ENCODE peak calls at places on chromosomes 1 and 21, in five cellular contexts. C, A, J, E and Q are unnamed samples.

GRCh38 chr1:3642921-3643675 is 6.8 kb downstream of the WRAP73 start:
- DNase-seq in J (no peak), C (no peak), E (no peak), A (no peak), Q (no peak)

GRCh38 chr1:29624320-29624719 is 388.0 kb downstream of the PTPRU start:
- DNase-seq in E (no peak), J (no peak), C (no peak), A (no peak), Q (no peak)

GRCh38 chr1:116817582-116818064 is 63.4 kb downstream of the CD2 start:
- DNase-seq in J (peak), C (peak), E (no peak), A (peak), Q (peak)

GRCh38 chr1:165539908-165540307 is 3.9 kb upstream of the LRRC52 start:
- DNase-seq in A (no peak), C (no peak), J (no peak), E (no peak), Q (no peak)

GRCh38 chr1:30879940-30880339 is 28.6 kb downstream of the SDC3 start:
- DNase-seq in J (no peak), E (no peak), C (no peak), A (no peak), Q (no peak)

GRCh38 chr1:214205053-214205452 is 75.9 kb upstream of the SMYD2 start:
- DNase-seq in J (no peak), E (no peak), C (no peak), A (no peak), Q (no peak)

GRCh38 chr1:239909894-239910293 is 181.8 kb upstream of the FMN2 start:
- DNase-seq in J (no peak), E (peak), A (peak), C (no peak), Q (no peak)

GRCh38 chr1:40092811-40093617 is 4.0 kb downstream of the PPT1 start:
- DNase-seq in C (no peak), A (peak), E (no peak), J (no peak), Q (no peak)

GRCh38 chr1:234893725-234894630 is 234.7 kb downstream of the TOMM20 start:
- DNase-seq in C (peak), E (no peak), J (no peak), A (peak), Q (peak)

GRCh38 chr1:60132985-60133673 is 59.6 kb upstream of the C1orf87 start:
- DNase-seq in A (peak), E (no peak), J (no peak), C (peak), Q (no peak)

GRCh38 chr1:31064685-31065309 is 720 bp downstream of the PUM1 start:
- DNase-seq in E (no peak), C (peak), A (peak), J (no peak), Q (no peak)

GRCh38 chr1:211713231-211713630 is 37.8 kb upstream of the NEK2 start:
- DNase-seq in A (no peak), E (no peak), J (no peak), C (no peak), Q (no peak)

GRCh38 chr1:113123737-113124136 is 50.7 kb downstream of the LRIG2 start:
- DNase-seq in A (peak), J (no peak), C (no peak), E (no peak), Q (no peak)

GRCh38 chr1:14962407-14962806 is 191.1 kb upstream of the TMEM51 start:
- DNase-seq in J (no peak), E (no peak), C (no peak), A (no peak), Q (no peak)

GRCh38 chr1:64823691-64824476 is 79.0 kb downstream of the RAVER2 start:
- DNase-seq in A (peak), E (peak), C (peak), J (peak), Q (peak)

GRCh38 chr1:230031131-230031530 is 35.9 kb upstream of the GALNT2 start:
- DNase-seq in J (peak), A (no peak), C (no peak), E (no peak), Q (no peak)

GRCh38 chr1:200478945-200479558 is 69.2 kb upstream of the ZNF281 start:
- DNase-seq in J (peak), E (no peak), C (no peak), A (no peak), Q (no peak)

GRCh38 chr1:94383966-94384408 is 34.2 kb upstream of the ABCD3 start:
- DNase-seq in C (no peak), J (peak), A (peak), E (no peak), Q (no peak)

GRCh38 chr1:67307251-67308060 is at the start of gene IL12RB2:
- DNase-seq in E (no peak), J (no peak), A (no peak), C (no peak), Q (peak)
- TF ChIP-seq POLR2A in E (no peak), J (no peak), A (no peak), C (no peak), Q (no peak)

DNA sequence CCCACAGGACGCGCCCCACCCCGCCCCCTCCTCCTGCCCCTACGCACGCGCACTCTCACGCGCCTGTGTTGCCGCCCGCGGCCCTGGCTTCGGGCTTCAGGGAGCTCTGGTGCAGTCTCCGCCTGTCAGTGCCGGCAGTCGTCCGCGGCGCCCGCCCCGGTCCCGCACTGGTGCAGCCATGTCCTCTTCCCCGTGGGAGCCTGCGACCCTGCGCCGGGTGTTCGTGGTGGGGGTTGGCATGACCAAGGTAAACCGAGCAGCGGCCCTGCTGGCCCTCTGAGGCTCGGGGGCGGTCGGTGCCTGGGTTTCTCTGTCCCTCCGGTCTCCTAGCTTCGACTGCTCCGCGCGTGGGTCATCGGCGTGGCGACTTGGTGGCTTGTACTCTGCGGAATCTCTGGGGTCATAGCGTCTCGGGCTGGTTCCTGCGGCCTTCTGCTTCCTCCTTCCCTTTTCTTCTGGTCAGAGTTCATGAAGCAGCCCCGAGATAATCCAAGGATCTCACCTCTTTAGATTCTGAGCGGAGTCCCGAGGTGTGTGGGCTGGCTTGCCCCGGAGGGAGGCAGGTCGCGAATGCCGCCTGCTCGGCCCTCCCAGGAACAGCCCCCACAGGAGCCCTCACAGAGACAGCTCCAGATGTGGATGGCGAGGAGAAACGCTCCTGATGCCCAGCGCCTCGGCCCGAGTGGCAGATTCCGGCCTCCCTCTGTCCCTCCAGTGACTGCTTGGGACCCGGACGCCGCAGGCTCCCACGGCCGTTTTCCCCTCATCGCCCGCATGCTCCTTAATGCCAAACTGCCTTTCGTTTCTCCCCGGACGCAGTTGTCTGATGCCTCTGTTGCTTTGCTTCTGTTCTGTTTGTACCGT is at the start of gene SCP2:
- DNase-seq in C (peak), E (peak), A (peak), J (peak), Q (peak)
- TF ChIP-seq POLR2A in C (peak), E (peak), A (no peak), J (peak), Q (no peak)

GRCh38 chr1:161082996-161083742 is 6.2 kb downstream of the NECTIN4 start:
- DNase-seq in C (no peak), E (peak), A (peak), J (peak), Q (peak)

GRCh38 chr1:161083743-161084084 is 5.6 kb downstream of the NECTIN4 start:
- DNase-seq in J (no peak), E (no peak), C (no peak), A (no peak), Q (no peak)

GRCh38 chr1:161085165-161085564 is 4.2 kb downstream of the NECTIN4 start:
- DNase-seq in E (no peak), A (no peak), J (no peak), C (no peak), Q (no peak)

GRCh38 chr1:161082483-161082882 is 6.9 kb downstream of the NECTIN4 start:
- DNase-seq in E (no peak), A (no peak), J (no peak), C (no peak), Q (no peak)

DNA sequence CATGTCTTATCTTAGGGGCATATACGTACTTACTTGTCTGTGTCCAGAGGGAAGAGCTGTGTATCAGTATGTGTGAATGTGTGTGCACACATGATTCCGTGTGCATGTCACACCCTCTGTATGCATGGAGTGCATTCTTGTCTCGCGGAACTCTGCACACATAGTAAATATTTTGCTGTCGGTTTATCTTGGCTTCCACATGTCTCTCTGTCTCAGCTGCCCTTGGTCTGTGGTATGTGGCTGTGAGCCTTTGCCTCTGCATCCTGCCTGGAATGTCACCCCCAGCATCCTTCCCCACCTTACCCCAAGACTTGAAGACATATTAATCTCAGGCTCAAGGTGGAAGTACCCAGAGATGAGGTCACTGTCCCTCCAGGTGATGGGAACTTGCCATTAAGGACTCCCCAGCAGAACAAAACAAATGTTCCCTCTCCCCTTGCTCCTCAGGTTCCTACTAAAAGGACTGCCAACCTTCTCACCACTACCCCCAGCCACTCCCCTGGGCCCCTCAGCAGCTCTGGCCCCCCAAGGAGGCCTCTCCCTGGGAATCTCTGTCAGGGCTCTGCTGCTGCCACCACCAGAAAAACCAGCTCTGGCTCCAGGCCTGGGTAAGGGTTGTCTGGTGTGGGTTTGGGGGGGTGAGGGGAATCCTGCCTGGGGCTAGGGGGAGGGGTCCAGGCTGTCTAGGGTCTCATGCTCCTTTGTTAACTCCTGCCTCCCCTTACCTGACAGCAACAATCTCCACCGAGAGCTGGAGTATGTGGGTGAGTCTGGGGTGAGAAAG is 5.0 kb downstream of the NECTIN4 start:
- DNase-seq in A (peak), J (no peak), E (no peak), C (no peak), Q (no peak)
- TF ChIP-seq POLR2A in A (no peak), J (no peak), E (no peak), C (no peak), Q (no peak)

DNA sequence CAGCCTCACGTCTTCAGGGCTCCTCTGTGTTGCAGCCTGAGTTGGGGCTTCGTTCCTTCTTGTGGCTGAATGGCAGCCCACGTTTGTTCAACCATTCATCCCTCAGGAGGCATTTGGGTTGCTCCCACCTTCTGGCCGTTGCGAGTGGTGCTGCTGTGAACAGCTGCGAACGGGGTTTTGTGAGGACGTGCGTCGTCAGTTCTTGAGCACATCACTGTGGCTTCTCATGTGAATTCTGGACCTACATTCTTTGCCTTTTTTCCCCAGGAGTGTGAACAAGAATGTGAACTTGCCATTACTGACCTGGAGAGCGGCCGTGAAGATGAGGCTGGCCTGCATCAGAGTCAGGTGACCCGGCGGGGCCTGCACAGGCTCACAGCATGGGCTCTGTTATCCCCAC is 21.9 kb downstream of the PCNT start:
- DNase-seq in A (no peak), E (no peak), C (no peak), J (no peak), Q (no peak)
- TF ChIP-seq POLR2A in A (no peak), E (no peak), C (no peak), J (no peak), Q (no peak)

GRCh38 chr1:2046225-2046917 is 3.8 kb upstream of the PRKCZ start:
- DNase-seq in J (peak), E (peak), A (no peak), C (peak), Q (peak)

GRCh38 chr1:2049225-2049516 is 1.0 kb upstream of the PRKCZ start:
- DNase-seq in J (no peak), C (no peak), E (no peak), A (no peak), Q (no peak)

GRCh38 chr1:2047749-2048729 is 2.2 kb upstream of the PRKCZ start:
- DNase-seq in E (no peak), A (no peak), J (no peak), C (no peak), Q (peak)

GRCh38 chr1:2045468-2046224 is 4.6 kb upstream of the PRKCZ start:
- DNase-seq in A (peak), J (no peak), E (no peak), C (peak), Q (no peak)

DNA sequence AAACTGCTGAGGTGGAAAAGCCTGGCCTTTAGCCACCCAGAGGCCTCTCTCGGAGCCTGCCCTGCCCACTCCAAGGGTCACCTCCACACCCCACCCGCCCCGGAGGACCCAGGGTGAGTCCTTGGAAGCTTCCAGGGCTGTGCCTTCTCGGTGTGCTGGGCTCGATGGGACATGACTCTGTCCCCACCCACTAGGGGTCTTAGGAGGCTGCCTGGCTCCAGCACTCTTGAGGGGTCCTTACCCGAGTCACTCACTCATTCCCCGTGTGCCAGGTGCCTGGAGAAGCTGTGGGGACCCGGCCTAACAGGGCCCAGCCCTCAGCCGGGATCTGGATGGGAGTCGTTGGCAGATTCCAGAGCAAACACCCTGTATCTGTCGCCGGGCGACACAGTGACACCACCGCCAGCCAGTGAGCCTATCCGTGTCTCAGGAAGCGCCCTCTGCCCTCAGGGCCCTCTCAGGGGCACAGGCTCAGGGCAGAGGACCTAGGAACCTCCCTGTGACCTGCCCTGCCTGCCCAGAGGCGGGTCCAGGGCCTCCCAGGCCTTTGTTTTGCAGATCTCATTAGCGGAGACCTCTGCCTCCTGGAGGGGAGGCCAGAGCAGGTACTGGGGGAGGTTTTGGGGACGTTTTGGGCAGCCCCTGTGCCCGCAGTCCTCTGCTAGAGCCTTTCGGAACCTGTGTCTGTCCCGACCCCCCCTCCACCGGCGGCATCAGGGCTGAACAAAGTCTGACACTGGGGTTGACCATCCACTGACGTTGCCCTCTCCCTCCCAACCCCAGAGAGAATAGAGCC is 3.1 kb upstream of the PRKCZ start:
- DNase-seq in A (no peak), J (no peak), C (no peak), E (no peak), Q (no peak)
- TF ChIP-seq POLR2A in A (no peak), J (no peak), C (no peak), E (no peak), Q (no peak)

GRCh38 chr1:151242442-151242841 is 12.1 kb upstream of the PSMD4 start:
- DNase-seq in E (no peak), J (no peak), A (no peak), C (no peak), Q (no peak)

GRCh38 chr1:151237678-151238466 is 16.7 kb upstream of the PSMD4 start:
- DNase-seq in A (no peak), J (no peak), C (peak), E (no peak), Q (no peak)

GRCh38 chr1:151238467-151238739 is 16.1 kb upstream of the PSMD4 start:
- DNase-seq in C (no peak), J (peak), A (peak), E (no peak), Q (no peak)

GRCh38 chr1:151243683-151244216 is 10.8 kb upstream of the PSMD4 start:
- DNase-seq in A (no peak), E (no peak), J (no peak), C (no peak), Q (no peak)
- TF ChIP-seq POLR2A in A (no peak), E (no peak), J (no peak), C (no peak), Q (no peak)

GRCh38 chr21:43316156-43316845 is 110.6 kb downstream of the SIK1 start:
- DNase-seq in A (no peak), C (no peak), J (no peak), E (no peak), Q (no peak)
- TF ChIP-seq POLR2A in A (no peak), C (no peak), J (no peak), E (no peak), Q (no peak)